ENCODE peak calls at places on chromosome 7, in four cellular contexts. R is Peyer's patch, P is IMR-90, L is body of pancreas. C is an unnamed sample.

GRCh38 chr7:74454948-74455804 is 1.5 kb downstream of the GTF2IRD1 start:
- DNase-seq in L (peak), R (no peak), P (no peak), C (no peak)

GRCh38 chr7:26863504-26864308 is 684 bp downstream of the SKAP2 start:
- DNase-seq in R (peak), L (no peak), P (peak), C (no peak)

GRCh38 chr7:117825132-117825531 is 48.1 kb downstream of the CTTNBP2 start:
- DNase-seq in P (peak), L (no peak), R (no peak), C (no peak)

GRCh38 chr7:47478926-47479791 is 102.8 kb downstream of the TNS3 start:
- DNase-seq in R (no peak), L (no peak), P (no peak), C (no peak)

GRCh38 chr7:25028370-25028971 is 48.5 kb upstream of the OSBPL3 start:
- DNase-seq in P (peak), L (no peak), R (no peak), C (no peak)

GRCh38 chr7:148148456-148148855 is 442.1 kb upstream of the C7orf33 start:
- DNase-seq in L (no peak), P (no peak), R (no peak), C (no peak)

GRCh38 chr7:123184271-123184670 is 15.5 kb downstream of the SLC13A1 start:
- DNase-seq in R (no peak), L (no peak), P (no peak), C (no peak)

GRCh38 chr7:120658516-120658915 is 199.4 kb downstream of the TSPAN12 start:
- DNase-seq in P (no peak), R (no peak), L (no peak), C (no peak)

GRCh38 chr7:117273325-117274292 is 49.2 kb downstream of the WNT2 start:
- DNase-seq in R (no peak), P (no peak), L (no peak), C (no peak)

GRCh38 chr7:151077705-151078232 is 2.8 kb downstream of the FASTK start:
- DNase-seq in R (no peak), P (no peak), L (no peak), C (no peak)

GRCh38 chr7:151076863-151077704 is 3.5 kb downstream of the FASTK start:
- DNase-seq in R (no peak), L (no peak), P (no peak), C (no peak)

GRCh38 chr7:151080091-151080521 is 503 bp downstream of the FASTK start:
- DNase-seq in P (no peak), L (no peak), R (no peak), C (no peak)

GRCh38 chr7:151079199-151079910 is 1.3 kb downstream of the FASTK start:
- DNase-seq in L (no peak), P (no peak), R (no peak), C (no peak)

GRCh38 chr7:151078233-151079040 is 2.2 kb downstream of the FASTK start:
- DNase-seq in L (no peak), P (no peak), R (no peak), C (no peak)
- TF ChIP-seq POLR2A in L (no peak), P (no peak), R (no peak), C (no peak)

GRCh38 chr7:97015279-97015678 is 9.4 kb downstream of the DLX5 start:
- DNase-seq in L (no peak), P (no peak), R (no peak), C (no peak)

GRCh38 chr7:97018126-97018601 is 6.5 kb downstream of the DLX5 start:
- DNase-seq in L (no peak), P (no peak), R (no peak), C (no peak)

GRCh38 chr7:97015787-97016391 is 8.7 kb downstream of the DLX5 start:
- DNase-seq in L (no peak), R (no peak), P (no peak), C (no peak)

GRCh38 chr7:97017197-97018125 is 7.2 kb downstream of the DLX5 start:
- DNase-seq in P (no peak), L (no peak), R (no peak), C (no peak)

GRCh38 chr7:97016392-97017196 is 8.0 kb downstream of the DLX5 start:
- DNase-seq in P (no peak), R (no peak), L (no peak), C (no peak)
- TF ChIP-seq POLR2A in P (no peak), R (no peak), L (no peak), C (no peak)

DNA sequence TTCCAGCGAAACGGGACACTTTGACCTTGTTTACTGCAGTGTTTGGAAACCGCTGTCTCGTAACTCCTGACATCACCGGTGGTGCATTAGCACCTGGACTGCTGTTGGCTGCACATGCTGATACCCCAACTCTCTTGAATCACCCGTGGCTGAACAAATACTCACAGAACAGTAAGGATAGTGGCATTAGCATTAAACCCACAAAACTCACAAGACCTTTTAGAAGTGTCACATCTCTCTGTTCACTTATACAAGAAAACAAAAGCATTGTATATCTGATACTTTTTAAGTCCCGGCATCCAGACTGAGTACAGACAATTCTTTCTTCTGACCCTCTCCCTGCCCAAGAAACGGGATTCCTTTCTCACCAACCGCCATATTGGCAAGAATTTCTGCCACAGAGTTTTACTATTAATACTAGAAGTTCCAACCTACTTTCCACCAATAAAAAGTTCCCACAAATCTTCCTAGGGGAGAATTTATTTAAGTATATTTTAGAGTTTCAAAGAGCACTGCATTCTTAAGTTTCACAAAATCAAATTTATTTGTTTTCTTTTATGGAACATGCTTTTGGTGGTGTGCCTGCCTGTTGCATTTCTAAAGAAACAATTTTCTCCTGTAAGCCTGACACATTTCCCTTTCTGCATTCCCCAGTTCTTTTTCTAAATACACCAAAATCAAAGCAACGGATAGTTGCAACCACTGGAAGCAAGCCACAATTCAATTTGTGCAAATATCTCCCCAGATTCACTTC is 208.4 kb upstream of the KLF14 start:
- DNase-seq in R (peak), L (peak), P (peak), C (no peak)
- TF ChIP-seq POLR2A in R (peak), L (no peak), P (peak), C (peak)

GRCh38 chr7:99407849-99408346 is 499 bp downstream of the PDAP1 start:
- DNase-seq in L (peak), P (peak), R (no peak), C (no peak)
- TF ChIP-seq POLR2A in L (no peak), P (peak), R (no peak), C (no peak)

DNA sequence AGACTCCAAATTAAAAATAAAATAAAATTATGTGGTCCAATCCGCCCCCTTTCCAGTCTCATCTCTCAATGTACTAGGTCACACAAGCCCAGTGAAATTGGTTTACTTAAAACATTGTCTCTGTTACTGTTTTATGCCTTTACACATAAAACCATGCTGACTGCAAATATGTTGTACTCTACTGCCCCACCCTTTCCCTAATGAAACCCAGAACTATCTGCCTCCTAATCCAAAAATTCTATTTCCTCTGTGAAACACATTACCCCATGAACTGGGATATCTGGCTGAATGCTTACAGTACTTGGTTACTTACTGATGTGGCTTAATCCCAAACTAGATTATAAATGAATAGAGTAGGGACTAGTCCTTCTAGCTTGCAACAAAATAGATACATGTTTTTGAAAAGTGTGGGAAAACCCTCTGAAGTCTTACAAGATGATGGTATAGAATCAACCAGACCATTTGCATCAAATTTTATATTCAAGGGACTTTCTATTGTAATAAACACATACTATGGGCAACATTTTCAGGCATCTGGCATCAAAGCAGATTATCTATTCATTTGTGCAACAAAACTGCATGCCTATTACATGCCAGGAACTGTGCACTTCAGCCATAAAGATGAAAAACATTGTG is 10.0 kb upstream of the KMT2E start:
- DNase-seq in L (no peak), P (no peak), R (no peak), C (no peak)
- TF ChIP-seq POLR2A in L (no peak), P (no peak), R (no peak), C (no peak)

GRCh38 chr7:1950066-1950622 is 280.1 kb downstream of the ELFN1 start:
- DNase-seq in P (no peak), R (no peak), L (no peak), C (no peak)

GRCh38 chr7:1950623-1951523 is 280.8 kb downstream of the ELFN1 start:
- DNase-seq in P (peak), R (no peak), L (no peak), C (no peak)

GRCh38 chr7:1952781-1953180 is 280.0 kb downstream of the MAD1L1 start:
- DNase-seq in R (no peak), L (no peak), P (no peak), C (no peak)

GRCh38 chr7:1952169-1952760 is 280.5 kb downstream of the MAD1L1 start:
- DNase-seq in L (no peak), R (no peak), P (no peak), C (no peak)

DNA sequence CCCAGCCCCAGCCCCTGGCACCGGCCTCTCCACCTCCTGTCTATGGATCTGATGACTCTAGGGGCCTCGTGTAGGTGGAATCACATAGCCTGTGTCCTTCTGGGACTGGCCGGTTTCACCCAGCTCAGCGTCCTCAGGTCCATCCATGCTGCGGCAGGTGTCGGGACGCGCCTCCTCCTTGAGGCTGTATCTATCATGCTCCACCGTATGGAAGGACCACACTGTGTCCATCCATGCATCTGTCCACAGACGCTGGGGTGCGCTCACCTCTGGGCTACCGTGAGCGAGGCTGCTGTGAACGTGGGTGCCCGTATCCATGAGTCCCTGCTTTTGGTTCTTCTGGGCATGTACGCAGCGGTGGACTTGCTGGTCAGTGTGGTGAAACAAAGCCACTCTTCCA is 281.1 kb downstream of the MAD1L1 start:
- DNase-seq in P (no peak), R (no peak), L (no peak), C (no peak)
- TF ChIP-seq POLR2A in P (no peak), R (no peak), L (no peak), C (no peak)

GRCh38 chr7:2814186-2814530 is 29.9 kb downstream of the GNA12 start:
- DNase-seq in L (no peak), R (no peak), P (no peak), C (no peak)
- TF ChIP-seq POLR2A in L (no peak), R (no peak), P (no peak), C (no peak)

DNA sequence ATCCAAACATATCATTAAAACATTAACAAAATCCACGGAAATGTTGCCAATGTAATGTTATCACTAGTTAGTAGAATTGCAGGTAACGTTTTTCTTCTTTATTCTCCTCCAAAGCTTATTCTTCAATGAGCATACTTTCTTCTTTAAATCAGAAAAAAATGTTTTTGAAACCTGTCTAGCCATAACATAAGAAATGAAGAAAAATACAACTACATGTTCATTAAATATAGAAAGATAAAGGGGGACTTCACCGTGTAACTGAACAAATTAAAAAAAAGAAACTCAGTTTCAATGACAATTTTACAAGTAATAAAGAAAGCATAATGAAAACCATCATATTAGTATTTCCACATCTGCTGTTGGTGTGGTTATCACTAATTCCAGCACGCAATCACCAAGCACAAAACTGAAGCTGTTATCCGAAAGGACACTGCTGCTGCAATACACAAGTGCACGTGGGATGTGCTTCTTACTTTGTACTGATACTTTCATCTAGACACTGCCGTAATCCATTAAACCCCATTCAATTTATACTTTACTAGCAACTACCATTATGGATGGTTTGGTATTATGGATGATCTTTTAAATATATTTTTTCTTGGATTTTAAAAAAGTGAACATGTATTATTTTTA is 9.6 kb downstream of the ESYT2 start:
- DNase-seq in R (no peak), L (no peak), P (no peak), C (no peak)
- TF ChIP-seq POLR2A in R (no peak), L (no peak), P (no peak), C (no peak)